ENCODE peak calls at places on chromosomes 6 and 20, in seven cellular contexts. B, J, M, P, L, G and K are unnamed samples.

GRCh38 chr20:24468401-24469115 is 871 bp upstream of the SYNDIG1 start:
- DNase-seq in B (no peak), J (no peak), M (no peak), P (no peak), L (no peak), G (no peak), K (no peak)

GRCh38 chr6:9523462-9523861 is 891.4 kb downstream of the TFAP2A start:
- DNase-seq in B (no peak), J (no peak), M (no peak), P (no peak), L (no peak), G (no peak), K (no peak)

GRCh38 chr6:34057790-34058189 is 88.1 kb downstream of the GRM4 start:
- DNase-seq in B (no peak), J (no peak), M (no peak), P (no peak), L (no peak), G (no peak), K (no peak)

GRCh38 chr6:70834520-70834919 is 122.3 kb downstream of the B3GAT2 start:
- DNase-seq in B (no peak), J (no peak), M (no peak), P (no peak), L (no peak), G (no peak), K (no peak)

GRCh38 chr20:25014816-25015215 is 22.3 kb upstream of the APMAP start:
- DNase-seq in B (no peak), J (no peak), M (no peak), P (no peak), L (no peak), G (no peak), K (no peak)

GRCh38 chr6:6915813-6916547 is 191.8 kb upstream of the RREB1 start:
- DNase-seq in B (no peak), J (no peak), M (no peak), P (no peak), L (no peak), G (no peak), K (peak)

GRCh38 chr20:19079536-19080299 is 132.7 kb upstream of the SLC24A3 start:
- DNase-seq in B (no peak), J (no peak), M (no peak), P (no peak), L (no peak), G (no peak), K (no peak)

GRCh38 chr20:49028684-49029083 is 17.4 kb upstream of the CSE1L start:
- DNase-seq in B (no peak), J (peak), M (no peak), P (peak), L (no peak), G (peak), K (peak)

GRCh38 chr6:161101517-161101916 is 109.9 kb downstream of the MAP3K4 start:
- DNase-seq in B (no peak), J (no peak), M (no peak), P (peak), L (no peak), G (no peak), K (peak)

GRCh38 chr6:23176883-23177282 is 607.5 kb downstream of the HDGFL1 start:
- DNase-seq in B (no peak), J (no peak), M (no peak), P (no peak), L (no peak), G (no peak), K (peak)

GRCh38 chr20:59835057-59835447 is 98.4 kb downstream of the SYCP2 start:
- DNase-seq in B (no peak), J (no peak), M (no peak), P (no peak), L (no peak), G (no peak), K (no peak)

GRCh38 chr20:48697845-48698491 is 129.8 kb downstream of the PREX1 start:
- DNase-seq in B (no peak), J (peak), M (no peak), P (peak), L (no peak), G (peak), K (peak)

GRCh38 chr20:41166201-41167117 is 29.1 kb downstream of the PLCG1 start:
- DNase-seq in B (no peak), J (no peak), M (no peak), P (no peak), L (no peak), G (no peak), K (no peak)

GRCh38 chr20:6959900-6960312 is 192.4 kb downstream of the BMP2 start:
- DNase-seq in B (no peak), J (no peak), M (no peak), P (no peak), L (no peak), G (no peak), K (no peak)

GRCh38 chr20:44959082-44959895 is 908 bp downstream of the TOMM34 start:
- DNase-seq in B (no peak), J (peak), M (no peak), P (peak), L (no peak), G (no peak), K (no peak)

GRCh38 chr20:33687370-33687915 is 1.3 kb upstream of the E2F1 start:
- DNase-seq in B (no peak), J (no peak), M (no peak), P (no peak), L (no peak), G (no peak), K (no peak)

DNA sequence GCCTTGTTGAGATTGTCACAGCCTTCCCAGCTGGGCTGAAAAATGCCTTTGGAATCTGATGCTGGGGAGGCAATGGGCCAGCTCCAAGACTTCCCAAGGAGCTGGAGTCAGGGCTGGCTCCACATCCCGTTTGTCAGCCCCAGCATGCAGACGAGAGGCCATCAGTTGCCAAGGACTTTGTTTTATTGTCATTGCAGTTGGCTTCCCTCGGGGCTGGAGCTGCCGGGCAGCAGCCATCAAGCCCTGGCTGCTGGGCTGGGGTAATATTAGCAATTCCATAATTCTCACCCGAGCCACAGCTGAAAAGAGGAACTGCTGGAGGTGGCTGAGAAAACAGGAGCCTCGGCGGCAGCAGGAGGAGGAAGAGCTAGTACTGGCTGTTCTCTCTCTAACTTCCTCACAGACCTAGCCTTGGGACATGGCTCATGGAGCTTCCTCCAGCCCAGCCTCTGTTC is 182.5 kb downstream of the CDC5L start:
- DNase-seq in B (no peak), J (no peak), M (no peak), P (no peak), L (no peak), G (no peak), K (no peak)
- TF ChIP-seq JUND in B (no peak), J (no peak), M (no peak), P (no peak), L (no peak), G (no peak), K (no peak)

DNA sequence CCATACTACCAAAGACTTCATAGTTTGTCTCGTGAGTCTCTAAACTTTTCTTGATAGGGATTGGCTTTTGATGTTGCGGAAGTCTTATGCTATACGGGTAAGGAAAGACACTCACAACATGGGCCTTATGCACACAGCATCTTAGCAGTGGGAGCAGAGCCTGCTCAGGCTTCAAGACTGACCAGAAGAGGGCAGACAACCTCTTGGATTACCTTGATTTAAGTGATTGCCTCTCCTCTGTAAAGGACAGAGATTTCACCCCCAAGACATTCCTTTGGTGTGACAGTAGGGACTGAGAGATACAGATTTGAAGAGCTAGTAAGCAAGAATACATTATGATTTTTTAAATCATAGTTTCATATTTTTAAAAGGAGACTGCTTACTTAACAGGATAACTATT is 71.0 kb upstream of the SAMD3 start:
- DNase-seq in B (peak), J (peak), M (peak), P (peak), L (peak), G (peak), K (peak)
- TF ChIP-seq JUND in B (no peak), J (no peak), M (no peak), P (no peak), L (no peak), G (no peak), K (no peak)

GRCh38 chr20:29873946-29874345 is 1383.5 kb upstream of the DEFB115 start:
- DNase-seq in B (no peak), J (no peak), M (no peak), P (peak), L (peak), G (no peak), K (peak)
- TF ChIP-seq JUND in B (no peak), J (no peak), M (no peak), P (no peak), L (no peak), G (no peak), K (no peak)

GRCh38 chr6:4776493-4776966 is 326 bp downstream of the CDYL start:
- DNase-seq in B (no peak), J (peak), M (no peak), P (peak), L (no peak), G (peak), K (no peak)

GRCh38 chr6:4774715-4775590 is 1.3 kb upstream of the CDYL start:
- DNase-seq in B (no peak), J (no peak), M (no peak), P (peak), L (no peak), G (no peak), K (no peak)

GRCh38 chr6:4774296-4774695 is 1.9 kb upstream of the CDYL start:
- DNase-seq in B (no peak), J (no peak), M (no peak), P (no peak), L (no peak), G (no peak), K (no peak)

GRCh38 chr6:4775591-4776492 is at the start of gene CDYL:
- DNase-seq in B (no peak), J (peak), M (peak), P (peak), L (peak), G (peak), K (peak)

DNA sequence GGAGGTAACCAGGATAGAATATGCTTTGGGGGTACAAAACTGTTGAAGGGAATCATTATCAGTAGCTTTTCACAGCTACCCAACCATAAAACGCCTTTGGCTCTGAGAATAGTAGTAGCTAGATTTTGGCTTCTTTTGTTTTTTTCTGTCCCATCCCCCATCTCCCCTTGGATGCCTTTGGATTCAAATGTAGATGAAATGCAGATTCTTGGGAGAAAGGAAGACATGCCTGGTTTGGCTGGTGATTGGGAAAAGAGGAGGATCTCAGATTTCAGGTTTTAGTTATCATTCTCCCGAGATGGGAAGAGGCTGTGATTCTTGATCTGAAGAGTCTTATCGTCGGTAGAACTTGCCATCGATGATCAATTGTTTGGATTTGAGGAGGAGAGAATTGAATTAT is 3.5 kb upstream of the CDYL start:
- DNase-seq in B (no peak), J (no peak), M (no peak), P (no peak), L (no peak), G (no peak), K (no peak)
- TF ChIP-seq JUND in B (no peak), J (no peak), M (no peak), P (no peak), L (no peak), G (no peak), K (no peak)

GRCh38 chr20:12112665-12113064 is 195.0 kb downstream of the BTBD3 start:
- DNase-seq in B (no peak), J (no peak), M (no peak), P (no peak), L (no peak), G (no peak), K (no peak)
- TF ChIP-seq JUND in B (no peak), J (no peak), M (no peak), P (no peak), L (no peak), G (no peak), K (no peak)

GRCh38 chr6:137731600-137731959 is 135.5 kb upstream of the TNFAIP3 start:
- DNase-seq in B (no peak), J (peak), M (no peak), P (no peak), L (no peak), G (no peak), K (no peak)

GRCh38 chr6:137729866-137730629 is 137.0 kb upstream of the TNFAIP3 start:
- DNase-seq in B (no peak), J (peak), M (no peak), P (no peak), L (no peak), G (no peak), K (no peak)

GRCh38 chr6:137725949-137726348 is 141.1 kb upstream of the TNFAIP3 start:
- DNase-seq in B (no peak), J (no peak), M (no peak), P (no peak), L (no peak), G (no peak), K (no peak)

GRCh38 chr6:137727206-137727605 is 139.9 kb upstream of the TNFAIP3 start:
- DNase-seq in B (no peak), J (no peak), M (no peak), P (no peak), L (no peak), G (no peak), K (no peak)

DNA sequence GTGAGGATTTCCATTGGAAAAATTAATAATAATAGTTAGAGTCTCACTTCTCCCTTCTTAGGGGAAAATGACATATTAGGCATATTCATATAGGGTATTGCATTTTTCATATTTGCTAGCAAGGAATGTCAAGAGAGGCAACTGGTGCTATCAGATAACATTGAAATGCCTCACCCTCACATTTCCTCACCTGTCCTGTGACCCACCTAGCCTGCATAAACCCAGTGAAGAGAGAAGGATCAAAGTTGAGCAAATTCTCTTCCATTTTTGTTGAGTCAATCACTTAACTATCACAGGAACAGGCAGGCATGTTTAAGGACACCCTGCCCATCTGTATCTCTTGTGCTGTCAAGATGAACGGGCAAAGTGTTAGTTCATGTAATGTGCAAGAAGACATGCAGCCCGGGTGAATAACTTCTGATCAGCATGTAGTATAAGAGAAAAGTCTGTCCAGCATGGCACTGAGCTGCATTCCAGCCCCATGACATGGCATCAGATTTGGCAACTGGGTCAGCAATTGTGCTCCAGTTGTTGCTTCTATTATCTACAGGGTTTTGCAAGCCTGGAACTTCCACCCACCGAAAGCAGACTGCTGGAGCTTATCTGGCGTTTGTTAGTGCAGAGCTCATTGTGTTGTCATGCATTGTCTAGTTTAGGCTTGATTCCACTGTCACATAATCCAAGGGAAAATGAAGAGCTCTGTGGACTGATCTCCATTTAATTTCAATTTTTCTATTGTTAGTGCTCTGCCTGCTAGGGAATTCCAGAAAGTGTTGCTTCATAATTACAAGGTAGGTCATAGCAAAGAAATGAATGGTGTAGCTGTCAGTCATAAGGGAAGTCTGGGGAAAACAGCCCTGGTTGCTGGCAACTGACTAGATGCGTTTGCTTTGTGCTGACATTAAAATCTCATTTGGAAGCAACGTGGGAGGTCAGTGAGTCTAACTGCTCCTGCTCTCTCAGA is 138.4 kb upstream of the TNFAIP3 start:
- DNase-seq in B (no peak), J (peak), M (no peak), P (no peak), L (no peak), G (no peak), K (peak)
- TF ChIP-seq JUND in B (no peak), J (peak), M (no peak), P (no peak), L (no peak), G (no peak), K (no peak)

GRCh38 chr20:8079976-8080375 is 52.1 kb upstream of the PLCB1 start:
- DNase-seq in B (no peak), J (no peak), M (no peak), P (no peak), L (no peak), G (no peak), K (no peak)

GRCh38 chr20:8078528-8078914 is 53.5 kb upstream of the PLCB1 start:
- DNase-seq in B (no peak), J (no peak), M (no peak), P (no peak), L (no peak), G (no peak), K (no peak)

GRCh38 chr20:8076505-8077498 is 55.3 kb upstream of the PLCB1 start:
- DNase-seq in B (no peak), J (no peak), M (no peak), P (no peak), L (no peak), G (no peak), K (no peak)

GRCh38 chr20:8082999-8083398 is 49.1 kb upstream of the PLCB1 start:
- DNase-seq in B (no peak), J (no peak), M (no peak), P (no peak), L (no peak), G (no peak), K (no peak)

DNA sequence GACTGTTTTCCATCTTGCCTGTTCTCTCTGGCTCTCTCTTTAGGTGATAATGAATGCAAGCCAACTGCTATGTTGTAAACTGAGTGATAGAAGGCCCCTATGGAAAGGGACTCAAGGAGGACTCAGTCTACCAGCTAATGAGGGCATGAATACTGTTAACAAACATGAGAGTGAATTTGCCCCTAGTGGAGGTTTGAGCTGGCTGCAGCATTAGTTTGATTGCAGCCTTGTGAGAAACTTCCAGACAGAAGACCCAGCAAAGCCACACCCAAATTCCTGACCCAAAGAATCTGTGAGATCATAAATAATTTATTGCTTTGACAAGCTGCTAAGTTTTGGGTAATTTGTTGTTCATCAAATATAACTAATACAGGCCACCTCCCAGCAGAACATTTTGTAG is 50.0 kb upstream of the PLCB1 start:
- DNase-seq in B (no peak), J (peak), M (peak), P (no peak), L (peak), G (no peak), K (no peak)
- TF ChIP-seq JUND in B (no peak), J (no peak), M (no peak), P (no peak), L (no peak), G (no peak), K (no peak)

GRCh38 chr6:170210026-170210390 is 80.9 kb downstream of the DLL1 start:
- DNase-seq in B (no peak), J (no peak), M (no peak), P (peak), L (no peak), G (no peak), K (no peak)
- TF ChIP-seq JUND in B (no peak), J (no peak), M (no peak), P (no peak), L (no peak), G (no peak), K (no peak)